ENCODE peak calls at places on chromosomes 11 and 22, in nine cellular contexts. A, X, K, Z, M, V, C, P and N are unnamed samples.

GRCh38 chr11:126138636-126139540 is 72.6 kb downstream of the RPUSD4 start:
- DNase-seq in A (no peak), P (no peak), K (no peak), X (no peak), Z (no peak), M (no peak), V (no peak), C (no peak), N (no peak)

GRCh38 chr11:19642185-19642591 is 70.4 kb upstream of the NAV2 start:
- DNase-seq in V (no peak), Z (no peak), K (no peak), M (no peak), C (peak; percentile 74), X (no peak), P (no peak), A (no peak), N (no peak)

GRCh38 chr22:37274380-37274862 is 7.9 kb upstream of the CYTH4 start:
- DNase-seq in X (no peak), Z (no peak), C (no peak), M (no peak), A (no peak), K (peak; percentile 52), P (peak; percentile 45), V (no peak), N (no peak)

GRCh38 chr11:74388678-74389327 is 9.4 kb downstream of the PGM2L1 start:
- DNase-seq in K (peak; percentile 72), A (peak; percentile 59), M (peak; percentile 11), V (peak; percentile 54), P (peak; percentile 37), C (no peak), Z (peak; percentile 70), X (peak; percentile 42), N (no peak)

GRCh38 chr11:100827934-100828661 is 141.0 kb downstream of the ARHGAP42 start:
- DNase-seq in C (no peak), M (no peak), K (no peak), X (no peak), A (no peak), V (peak; percentile 57), P (no peak), Z (peak; percentile 70), N (no peak)

GRCh38 chr22:21982338-21982965 is at the start of gene TOP3B:
- DNase-seq in P (peak; percentile 81), M (peak; percentile 14), V (peak; percentile 81), K (peak; percentile 78), C (peak; percentile 75), X (peak; percentile 49), Z (peak; percentile 62), A (peak; percentile 92), N (no peak)

GRCh38 chr11:6928916-6929315 is 2.7 kb downstream of the ZNF215 start:
- DNase-seq in V (no peak), C (no peak), Z (no peak), X (no peak), K (no peak), M (no peak), P (no peak), A (no peak), N (no peak)

GRCh38 chr11:2715716-2716350 is 16.0 kb upstream of the KCNQ1OT1 start:
- DNase-seq in M (no peak), P (no peak), A (no peak), X (no peak), K (no peak), Z (no peak), C (no peak), V (no peak), N (no peak)

GRCh38 chr11:6599449-6599848 is 4.0 kb downstream of the RRP8 start:
- DNase-seq in K (no peak), A (no peak), Z (no peak), V (no peak), C (no peak), M (no peak), P (no peak), X (no peak), N (no peak)

GRCh38 chr11:67699521-67699920 is 25.1 kb upstream of the ALDH3B2 start:
- DNase-seq in C (no peak), Z (no peak), P (no peak), M (no peak), X (no peak), K (no peak), V (peak; percentile 53), A (no peak), N (no peak)

GRCh38 chr11:834371-835316 is 1.9 kb downstream of the CD151 start:
- DNase-seq in M (no peak), C (peak; percentile 93), Z (peak; percentile 93), K (peak; percentile 84), P (peak; percentile 93), V (peak; percentile 98), X (no peak), A (no peak), N (no peak)

GRCh38 chr11:119019996-119020395 is 1.4 kb downstream of the TRAPPC4 start:
- DNase-seq in X (no peak), C (no peak), K (no peak), V (no peak), A (no peak), M (no peak), P (no peak), Z (no peak), N (no peak)

GRCh38 chr11:115965754-115966504 is 461.7 kb upstream of the CADM1 start:
- DNase-seq in X (no peak), K (no peak), P (no peak), Z (no peak), C (no peak), A (peak; percentile 61), M (no peak), V (peak; percentile 91), N (no peak)

GRCh38 chr22:23150762-23151161 is 5.5 kb downstream of the RAB36 start:
- DNase-seq in M (no peak), K (no peak), X (no peak), P (no peak), A (no peak), Z (no peak), C (no peak), V (no peak), N (no peak)

GRCh38 chr11:83866655-83867054 is 580.5 kb upstream of the CCDC90B start:
- DNase-seq in Z (no peak), M (no peak), X (no peak), A (no peak), V (no peak), K (no peak), P (no peak), C (no peak), N (no peak)

GRCh38 chr11:60874421-60875365 is 7.4 kb downstream of the ZP1 start:
- DNase-seq in V (no peak), X (no peak), M (no peak), C (no peak), A (no peak), P (peak; percentile 11), K (no peak), Z (no peak), N (no peak)

GRCh38 chr11:28649922-28650321 is 541.7 kb downstream of the METTL15 start:
- DNase-seq in K (no peak), V (peak; percentile 27), A (no peak), Z (peak; percentile 44), P (no peak), M (no peak), C (no peak), X (no peak), N (no peak)

GRCh38 chr22:40620464-40621046 is 16.0 kb downstream of the MRTFA start:
- DNase-seq in Z (no peak), A (no peak), V (peak; percentile 30), X (no peak), M (no peak), P (no peak), C (no peak), K (no peak), N (no peak)

GRCh38 chr11:71120346-71120963 is 131.9 kb downstream of the SHANK2 start:
- DNase-seq in C (peak; percentile 18), P (no peak), K (no peak), A (no peak), M (no peak), V (peak; percentile 56), Z (no peak), X (no peak), N (no peak)

GRCh38 chr11:67482275-67482735 is 521 bp upstream of the AIP start:
- DNase-seq in V (no peak), Z (no peak), K (peak; percentile 3), X (no peak), C (no peak), M (no peak), A (no peak), P (no peak), N (no peak)

GRCh38 chr11:75174781-75175370 is 24.0 kb downstream of the SLCO2B1 start:
- DNase-seq in Z (no peak), V (peak; percentile 25), P (no peak), M (no peak), X (no peak), A (no peak), C (no peak), K (no peak), N (no peak)

GRCh38 chr11:127675602-127676001 is 675.0 kb upstream of the KIRREL3 start:
- DNase-seq in C (no peak), V (peak; percentile 44), X (peak; percentile 9), K (no peak), A (no peak), Z (peak; percentile 15), P (no peak), M (no peak), N (no peak)

GRCh38 chr11:40722179-40722795 is 737.2 kb downstream of the LRRC4C start:
- DNase-seq in M (no peak), V (peak; percentile 1), K (no peak), X (no peak), Z (peak; percentile 7), A (peak; percentile 44), P (no peak), C (no peak), N (no peak)

GRCh38 chr22:36586852-36587251 is 57.9 kb upstream of the EIF3D start:
- DNase-seq in M (no peak), Z (no peak), K (no peak), X (no peak), A (no peak), P (no peak), C (no peak), V (no peak), N (no peak)

GRCh38 chr11:33116535-33116934 is 44.7 kb downstream of the CSTF3 start:
- DNase-seq in A (no peak), P (no peak), K (no peak), X (no peak), V (peak; percentile 5), M (no peak), Z (no peak), C (no peak), N (no peak)

GRCh38 chr11:19605500-19606371 is 106.9 kb upstream of the NAV2 start:
- DNase-seq in P (no peak), A (no peak), Z (no peak), K (peak; percentile 31), M (no peak), X (no peak), V (peak; percentile 23), C (peak; percentile 83), N (peak; percentile 8)